ENCODE peak calls at places on chromosomes 7 and 10, in nine cellular contexts. One of them, this sample, is unnamed.

GRCh38 chr7:148014473-148014872 is 576.1 kb upstream of the C7orf33 start:
- DNase-seq in stomach: no peak
- DNase-seq in foreskin melanocyte: no peak
- DNase-seq in left ventricle myocardium superior: no peak
- DNase-seq in DMS 273 treated with DMSO at 0.1 percent for 48 hours: no peak
- DNase-seq in CD8-positive, alpha-beta memory T cell: no peak
- DNase-seq in stromal cell of bone marrow: peak; percentile 40
- DNase-seq in neuronal stem cell: no peak
- DNase-seq in HFF-Myc: no peak
- DNase-seq in this sample: no peak

GRCh38 chr7:13830604-13830915 is 158.9 kb downstream of the ETV1 start:
- DNase-seq in stomach: no peak
- DNase-seq in foreskin melanocyte: no peak
- DNase-seq in left ventricle myocardium superior: no peak
- DNase-seq in DMS 273 treated with DMSO at 0.1 percent for 48 hours: no peak
- DNase-seq in CD8-positive, alpha-beta memory T cell: no peak
- DNase-seq in stromal cell of bone marrow: no peak
- DNase-seq in neuronal stem cell: no peak
- DNase-seq in HFF-Myc: no peak
- DNase-seq in this sample: no peak

GRCh38 chr10:52652431-52653220 is 120.0 kb downstream of the MBL2 start:
- DNase-seq in stomach: no peak
- DNase-seq in foreskin melanocyte: peak; percentile 90
- DNase-seq in left ventricle myocardium superior: no peak
- DNase-seq in DMS 273 treated with DMSO at 0.1 percent for 48 hours: no peak
- DNase-seq in CD8-positive, alpha-beta memory T cell: no peak
- DNase-seq in stromal cell of bone marrow: peak; percentile 49
- DNase-seq in neuronal stem cell: no peak
- DNase-seq in HFF-Myc: no peak
- DNase-seq in this sample: no peak

GRCh38 chr10:89683911-89684310 is 17.5 kb upstream of the KIF20B start:
- DNase-seq in stomach: no peak
- DNase-seq in foreskin melanocyte: no peak
- DNase-seq in left ventricle myocardium superior: no peak
- DNase-seq in DMS 273 treated with DMSO at 0.1 percent for 48 hours: no peak
- DNase-seq in CD8-positive, alpha-beta memory T cell: no peak
- DNase-seq in stromal cell of bone marrow: no peak
- DNase-seq in neuronal stem cell: no peak
- DNase-seq in HFF-Myc: no peak
- DNase-seq in this sample: no peak

GRCh38 chr7:42167206-42167913 is 69.6 kb downstream of the GLI3 start:
- DNase-seq in stomach: no peak
- DNase-seq in foreskin melanocyte: no peak
- DNase-seq in left ventricle myocardium superior: no peak
- DNase-seq in DMS 273 treated with DMSO at 0.1 percent for 48 hours: no peak
- DNase-seq in CD8-positive, alpha-beta memory T cell: no peak
- DNase-seq in stromal cell of bone marrow: no peak
- DNase-seq in neuronal stem cell: no peak
- DNase-seq in HFF-Myc: no peak
- DNase-seq in this sample: no peak

GRCh38 chr10:104582604-104582951 is 58.5 kb upstream of the SORCS3 start:
- DNase-seq in stomach: no peak
- DNase-seq in foreskin melanocyte: no peak
- DNase-seq in left ventricle myocardium superior: no peak
- DNase-seq in DMS 273 treated with DMSO at 0.1 percent for 48 hours: no peak
- DNase-seq in CD8-positive, alpha-beta memory T cell: no peak
- DNase-seq in stromal cell of bone marrow: no peak
- DNase-seq in neuronal stem cell: no peak
- DNase-seq in HFF-Myc: no peak
- DNase-seq in this sample: no peak

GRCh38 chr7:99621271-99621670 is 4.5 kb downstream of the ZSCAN25 start:
- DNase-seq in stomach: no peak
- DNase-seq in foreskin melanocyte: no peak
- DNase-seq in left ventricle myocardium superior: no peak
- DNase-seq in DMS 273 treated with DMSO at 0.1 percent for 48 hours: no peak
- DNase-seq in CD8-positive, alpha-beta memory T cell: no peak
- DNase-seq in stromal cell of bone marrow: no peak
- DNase-seq in neuronal stem cell: no peak
- DNase-seq in HFF-Myc: no peak
- DNase-seq in this sample: no peak

GRCh38 chr10:52542891-52543290 is 228.8 kb downstream of the DKK1 start:
- DNase-seq in stomach: no peak
- DNase-seq in foreskin melanocyte: no peak
- DNase-seq in left ventricle myocardium superior: no peak
- DNase-seq in DMS 273 treated with DMSO at 0.1 percent for 48 hours: no peak
- DNase-seq in CD8-positive, alpha-beta memory T cell: no peak
- DNase-seq in stromal cell of bone marrow: no peak
- DNase-seq in neuronal stem cell: no peak
- DNase-seq in HFF-Myc: no peak
- DNase-seq in this sample: no peak

GRCh38 chr10:34015700-34016099 is 681.2 kb upstream of the NRP1 start:
- DNase-seq in stomach: no peak
- DNase-seq in foreskin melanocyte: no peak
- DNase-seq in left ventricle myocardium superior: no peak
- DNase-seq in DMS 273 treated with DMSO at 0.1 percent for 48 hours: no peak
- DNase-seq in CD8-positive, alpha-beta memory T cell: no peak
- DNase-seq in stromal cell of bone marrow: no peak
- DNase-seq in neuronal stem cell: no peak
- DNase-seq in HFF-Myc: no peak
- DNase-seq in this sample: no peak

GRCh38 chr7:44212581-44213184 is 11.9 kb downstream of the YKT6 start:
- DNase-seq in stomach: no peak
- DNase-seq in foreskin melanocyte: no peak
- DNase-seq in left ventricle myocardium superior: no peak
- DNase-seq in DMS 273 treated with DMSO at 0.1 percent for 48 hours: no peak
- DNase-seq in CD8-positive, alpha-beta memory T cell: no peak
- DNase-seq in stromal cell of bone marrow: no peak
- DNase-seq in neuronal stem cell: no peak
- DNase-seq in HFF-Myc: no peak
- DNase-seq in this sample: no peak

GRCh38 chr7:130912086-130912909 is 178.3 kb upstream of the KLF14 start:
- DNase-seq in stomach: no peak
- DNase-seq in foreskin melanocyte: no peak
- DNase-seq in left ventricle myocardium superior: no peak
- DNase-seq in DMS 273 treated with DMSO at 0.1 percent for 48 hours: no peak
- DNase-seq in CD8-positive, alpha-beta memory T cell: no peak
- DNase-seq in stromal cell of bone marrow: no peak
- DNase-seq in neuronal stem cell: no peak
- DNase-seq in HFF-Myc: no peak
- DNase-seq in this sample: no peak